ENCODE peak calls at places on chromosomes 12 and 14, in ten cellular contexts. C, T, F, V, L, N, K, O, Q and B are unnamed samples.

GRCh38 chr12:56633465-56634241 is 3.5 kb upstream of the BAZ2A start:
- DNase-seq in Q (no peak), T (no peak), F (no peak), K (no peak), V (no peak), N (no peak), C (no peak), O (peak), L (no peak), B (no peak)

GRCh38 chr12:89571481-89572190 is 45.8 kb upstream of the POC1B start:
- DNase-seq in Q (no peak), T (peak), L (peak), N (no peak), V (no peak), F (no peak), O (peak), K (no peak), C (no peak), B (no peak)

GRCh38 chr12:93591137-93591868 is 18.8 kb downstream of the SOCS2 start:
- DNase-seq in L (peak), F (no peak), T (peak), Q (peak), K (peak), N (peak), V (peak), C (peak), O (peak), B (no peak)

GRCh38 chr14:52695481-52696091 is at the start of gene ERO1A:
- DNase-seq in O (peak), Q (peak), N (peak), V (peak), C (no peak), F (peak), K (peak), T (peak), L (peak), B (no peak)

GRCh38 chr12:121820056-121820455 is 16.2 kb downstream of the SETD1B start:
- DNase-seq in L (no peak), K (no peak), V (no peak), O (no peak), Q (no peak), T (no peak), C (no peak), F (no peak), N (no peak), B (no peak)

GRCh38 chr12:42056130-42056529 is 88.5 kb downstream of the GXYLT1 start:
- DNase-seq in O (no peak), T (no peak), C (no peak), Q (no peak), K (no peak), V (no peak), F (no peak), L (no peak), N (no peak), B (no peak)

GRCh38 chr14:52032196-52032865 is 36.5 kb downstream of the NID2 start:
- DNase-seq in C (no peak), K (no peak), V (no peak), O (peak), N (no peak), T (no peak), F (no peak), Q (no peak), L (peak), B (no peak)

GRCh38 chr14:73634333-73634833 is 10.4 kb upstream of the DNAL1 start:
- DNase-seq in Q (no peak), F (no peak), C (no peak), L (no peak), N (peak), T (no peak), V (no peak), K (no peak), O (no peak), B (no peak)

GRCh38 chr12:229441-230191 is 15.7 kb upstream of the SLC6A12 start:
- DNase-seq in O (no peak), N (no peak), K (peak), Q (peak), L (no peak), C (no peak), V (no peak), T (no peak), F (no peak), B (peak)

GRCh38 chr12:49903700-49904423 is at the start of gene FAIM2:
- DNase-seq in V (no peak), O (peak), T (peak), K (peak), C (no peak), F (no peak), N (peak), Q (no peak), L (peak), B (no peak)

GRCh38 chr12:64699504-64700115 is 59.6 kb downstream of the GNS start:
- DNase-seq in T (no peak), N (no peak), F (no peak), Q (peak), O (no peak), L (no peak), V (no peak), K (peak), C (no peak), B (no peak)

GRCh38 chr12:104656921-104657320 is 200.2 kb downstream of the CHST11 start:
- DNase-seq in O (peak), V (no peak), L (peak), K (peak), F (no peak), C (no peak), N (peak), T (peak), Q (no peak), B (no peak)

GRCh38 chr14:65462411-65462810 is 49.9 kb downstream of the FUT8 start:
- DNase-seq in C (no peak), V (no peak), L (peak), Q (no peak), K (no peak), T (peak), N (no peak), O (peak), F (no peak), B (no peak)

GRCh38 chr12:89985935-89986334 is 277.3 kb upstream of the ATP2B1 start:
- DNase-seq in F (no peak), L (no peak), V (no peak), Q (no peak), N (no peak), K (no peak), O (no peak), T (no peak), C (no peak), B (no peak)

GRCh38 chr12:58413794-58414193 is 472.4 kb downstream of the ATP23 start:
- DNase-seq in K (no peak), O (peak), N (no peak), V (no peak), L (peak), T (no peak), C (no peak), Q (no peak), F (no peak), B (no peak)

GRCh38 chr14:101780390-101780789 is 18.9 kb downstream of the PPP2R5C start:
- DNase-seq in C (no peak), Q (no peak), N (no peak), V (no peak), F (no peak), O (no peak), L (no peak), K (no peak), T (no peak), B (no peak)

GRCh38 chr12:108884116-108885012 is 4.5 kb downstream of the DAO start:
- DNase-seq in T (no peak), L (peak), V (peak), N (peak), Q (peak), K (no peak), C (peak), O (peak), F (peak), B (peak)

GRCh38 chr14:51367600-51367931 is 127.5 kb downstream of the TMX1 start:
- DNase-seq in T (peak), V (no peak), F (no peak), C (no peak), O (peak), K (no peak), Q (no peak), N (no peak), L (peak), B (no peak)

GRCh38 chr14:49640540-49641417 is 5.7 kb upstream of the DNAAF2 start:
- DNase-seq in T (no peak), O (no peak), F (no peak), Q (no peak), L (no peak), V (no peak), C (no peak), K (no peak), N (no peak), B (no peak)

GRCh38 chr14:66624319-66624937 is 116.5 kb downstream of the GPHN start:
- DNase-seq in N (peak), T (peak), K (no peak), Q (no peak), L (peak), V (peak), C (peak), O (peak), F (peak), B (peak)

GRCh38 chr14:63045234-63045611 is at the start of gene KCNH5:
- DNase-seq in T (no peak), K (no peak), N (peak), V (peak), F (no peak), O (peak), L (peak), Q (no peak), C (no peak), B (no peak)

GRCh38 chr12:34399631-34400422 is 377.5 kb downstream of the ALG10 start:
- DNase-seq in C (no peak), F (no peak), T (no peak), O (no peak), N (peak), L (no peak), K (peak), Q (peak), V (no peak), B (no peak)

GRCh38 chr14:70077005-70077404 is 111.7 kb downstream of the SLC8A3 start:
- DNase-seq in Q (no peak), O (no peak), C (no peak), L (no peak), T (no peak), F (no peak), K (no peak), V (no peak), N (no peak), B (no peak)

GRCh38 chr12:2187195-2187963 is 134.6 kb downstream of the CACNA1C start:
- DNase-seq in K (no peak), L (no peak), T (no peak), Q (no peak), C (no peak), F (no peak), O (no peak), N (no peak), V (no peak), B (no peak)

GRCh38 chr12:15599266-15600037 is 189.7 kb downstream of the EPS8 start:
- DNase-seq in L (peak), T (peak), N (no peak), V (no peak), K (no peak), F (no peak), O (peak), C (no peak), Q (no peak), B (no peak)

GRCh38 chr12:45458854-45459807 is 243.2 kb downstream of the ANO6 start:
- DNase-seq in K (no peak), L (peak), O (no peak), F (no peak), T (no peak), C (no peak), Q (no peak), N (no peak), V (no peak), B (no peak)

GRCh38 chr12:120067084-120067869 is 49.3 kb downstream of the RAB35 start:
- DNase-seq in N (no peak), F (no peak), O (no peak), K (no peak), T (no peak), Q (no peak), L (no peak), V (no peak), C (no peak), B (no peak)

GRCh38 chr12:107515446-107515958 is 170.1 kb upstream of the PWP1 start:
- DNase-seq in O (peak), N (peak), T (peak), K (peak), L (peak), Q (no peak), C (peak), V (no peak), F (no peak), B (no peak)

GRCh38 chr12:77122236-77122635 is 56.9 kb upstream of the E2F7 start:
- DNase-seq in V (no peak), O (peak), N (no peak), K (no peak), F (peak), L (peak), Q (no peak), T (peak), C (peak), B (no peak)

GRCh38 chr12:78403681-78404080 is 460.9 kb upstream of the SYT1 start:
- DNase-seq in N (no peak), K (no peak), Q (no peak), V (no peak), F (no peak), T (peak), L (peak), C (no peak), O (peak), B (no peak)

GRCh38 chr12:119788783-119789182 is 88.3 kb downstream of the CIT start:
- DNase-seq in Q (no peak), O (peak), C (no peak), V (no peak), K (no peak), N (no peak), F (no peak), L (peak), T (no peak), B (no peak)

GRCh38 chr12:62724947-62725447 is 210.0 kb downstream of the PPM1H start:
- DNase-seq in K (no peak), N (no peak), O (peak), C (peak), Q (no peak), V (peak), T (peak), F (peak), L (peak), B (peak)

GRCh38 chr14:59283380-59283779 is 94.9 kb downstream of the DAAM1 start:
- DNase-seq in F (peak), L (peak), V (no peak), Q (no peak), O (peak), C (no peak), N (no peak), K (no peak), T (peak), B (no peak)

GRCh38 chr14:66121859-66122258 is 364.3 kb upstream of the CCDC196 start:
- DNase-seq in V (no peak), Q (no peak), F (no peak), N (no peak), K (no peak), O (no peak), T (no peak), C (no peak), L (no peak), B (no peak)

DNA sequence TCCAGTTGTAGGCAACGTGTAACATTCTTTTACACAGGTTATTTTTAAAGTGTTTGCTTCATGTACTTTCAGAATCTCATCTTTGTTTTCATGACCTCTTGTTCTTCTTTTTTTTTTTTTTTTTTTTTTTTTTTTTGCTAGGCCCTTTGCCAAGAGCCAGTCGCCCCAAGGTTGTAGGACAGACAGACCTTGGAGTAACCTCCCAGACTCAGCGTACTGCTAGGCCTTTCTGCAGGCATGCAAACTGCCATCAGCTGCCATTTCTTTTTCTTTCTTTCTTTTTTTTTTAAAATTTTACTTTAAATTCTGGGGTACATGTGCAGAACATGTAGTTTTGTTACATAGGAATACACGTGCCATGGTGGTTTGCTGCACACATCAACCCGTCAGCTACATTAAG is 452.3 kb upstream of the MDGA2 start:
- DNase-seq in L (no peak), O (no peak), Q (no peak), T (no peak), C (no peak), K (no peak), V (no peak), F (no peak), N (no peak), B (no peak)
- H3K4me3 ChIP-seq in L (no peak), O (no peak), Q (no peak), T (no peak), C (no peak), K (no peak), V (no peak), F (no peak), N (no peak), B (no peak)

DNA sequence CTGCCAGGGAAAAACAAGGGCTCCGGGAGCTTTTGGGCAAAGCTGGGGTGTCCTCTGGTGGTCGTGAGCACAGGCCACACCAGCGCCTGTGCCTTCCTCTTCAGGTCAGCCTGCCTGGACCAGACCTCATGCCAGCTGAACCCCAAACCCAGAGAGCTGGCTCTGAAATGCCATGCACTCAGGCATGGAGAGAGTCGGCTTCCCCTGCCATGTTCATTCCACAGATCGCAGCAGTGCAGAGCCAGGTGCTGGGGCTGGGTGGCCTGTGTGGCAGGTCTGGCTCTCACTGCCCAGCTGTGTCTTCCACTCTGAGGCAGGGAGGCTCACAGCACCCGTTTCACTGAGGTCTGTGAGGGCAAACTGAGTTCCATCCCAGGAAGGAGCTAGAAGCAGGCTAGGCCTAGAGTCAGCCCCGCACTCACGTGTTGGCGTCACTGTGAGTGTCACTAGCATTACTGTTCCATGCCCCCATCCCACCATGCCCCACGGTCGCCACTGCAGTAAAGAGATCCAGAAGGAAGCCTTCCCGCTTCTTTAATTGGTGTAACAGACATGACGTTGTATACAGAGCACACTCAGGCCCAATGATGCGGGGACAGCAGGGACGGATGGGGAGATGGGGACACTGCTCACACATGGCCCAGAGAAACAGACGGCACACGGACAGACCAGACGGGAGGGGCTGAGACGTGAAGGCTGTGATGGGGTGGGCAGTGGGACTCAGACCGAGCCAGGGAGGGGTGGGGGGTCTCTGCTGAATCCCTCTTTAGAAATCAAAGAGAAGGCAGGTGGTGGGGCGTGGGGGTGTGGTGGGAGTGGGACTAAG is 2.7 kb downstream of the ARL6IP4 start:
- DNase-seq in T (no peak), N (no peak), L (no peak), O (no peak), C (no peak), Q (peak), V (no peak), F (no peak), K (peak), B (no peak)
- H3K4me3 ChIP-seq in T (no peak), N (no peak), L (no peak), O (peak), C (no peak), Q (no peak), V (no peak), F (no peak), K (peak), B (no peak)

GRCh38 chr14:34693228-34693939 is 21.0 kb downstream of the CFL2 start:
- DNase-seq in Q (peak), K (no peak), V (no peak), N (peak), C (peak), T (no peak), F (peak), L (no peak), O (no peak), B (no peak)
- H3K4me3 ChIP-seq in Q (peak), K (peak), V (no peak), N (peak), C (peak), T (no peak), F (peak), L (no peak), O (peak), B (no peak)

DNA sequence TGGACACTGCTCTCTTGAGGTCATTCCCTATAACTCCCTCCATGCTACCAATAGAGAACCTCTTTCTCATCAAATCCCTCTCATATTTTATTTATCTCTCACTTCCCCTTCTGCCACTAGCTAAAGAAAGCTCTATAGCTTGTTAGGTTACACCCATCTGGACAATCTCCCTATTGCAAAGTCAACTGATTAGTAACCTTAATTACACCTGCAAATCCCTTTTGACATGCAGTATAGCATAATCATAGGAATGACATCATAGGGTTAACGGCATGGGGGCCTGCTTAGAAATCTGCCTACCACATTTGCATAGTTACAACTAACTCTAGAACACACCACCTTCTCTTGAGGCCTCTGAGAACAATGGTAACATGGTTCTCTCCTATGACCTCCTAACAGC is 181.2 kb downstream of the EMP1 start:
- DNase-seq in V (no peak), T (no peak), L (no peak), N (no peak), K (no peak), Q (no peak), O (no peak), C (no peak), F (no peak), B (no peak)
- H3K4me3 ChIP-seq in V (no peak), T (no peak), L (no peak), N (no peak), K (no peak), Q (no peak), O (no peak), C (no peak), F (no peak), B (no peak)

GRCh38 chr14:98168196-98168985 is 1103.6 kb downstream of the BCL11B start:
- DNase-seq in N (no peak), K (no peak), F (no peak), O (no peak), L (no peak), V (no peak), C (no peak), T (no peak), Q (no peak), B (no peak)

GRCh38 chr14:98172243-98172778 is 1099.7 kb downstream of the BCL11B start:
- DNase-seq in O (no peak), L (no peak), V (no peak), T (no peak), N (no peak), Q (no peak), C (no peak), K (no peak), F (no peak), B (no peak)

GRCh38 chr14:98171654-98172053 is 1100.3 kb downstream of the BCL11B start:
- DNase-seq in T (no peak), C (no peak), K (no peak), N (no peak), V (no peak), Q (no peak), F (no peak), L (no peak), O (no peak), B (no peak)

GRCh38 chr14:98169170-98169587 is 1102.8 kb downstream of the BCL11B start:
- DNase-seq in N (no peak), V (no peak), O (no peak), F (no peak), T (no peak), L (no peak), Q (no peak), K (no peak), C (no peak), B (no peak)

GRCh38 chr14:98170580-98170979 is 1101.4 kb downstream of the BCL11B start:
- DNase-seq in V (no peak), T (no peak), K (no peak), O (no peak), C (no peak), N (no peak), F (no peak), L (no peak), Q (no peak), B (no peak)
- H3K4me3 ChIP-seq in V (no peak), T (no peak), K (no peak), O (no peak), C (no peak), N (no peak), F (no peak), L (no peak), Q (no peak), B (no peak)